ENCODE peak calls at places on chromosomes 16 and 17, in five cellular contexts. R is iPS DF 6.9; Z is pancreas; K is activated T-helper 1 cell treated with anti-CD3 and anti-CD28 coated beads, Interleukin-2, amount 50 U/mL, for 16 hours; S is astrocyte of the spinal cord. G is an unnamed sample.

GRCh38 chr16:65227041-65227835 is 105.4 kb upstream of the CDH11 start:
- DNase-seq in R (no peak), Z (no peak), K (no peak), S (no peak), G (no peak)

GRCh38 chr17:75450270-75450669 is 6.2 kb upstream of the TMEM94 start:
- DNase-seq in R (no peak), Z (no peak), K (no peak), S (no peak), G (no peak)

GRCh38 chr16:79402356-79402755 is 198.2 kb downstream of the MAF start:
- DNase-seq in R (no peak), Z (peak; percentile 38), K (no peak), S (no peak), G (no peak)

GRCh38 chr16:78988361-78988992 is 612.1 kb downstream of the MAF start:
- DNase-seq in R (no peak), Z (no peak), K (no peak), S (no peak), G (no peak)

GRCh38 chr16:82119405-82119804 is 50.6 kb downstream of the MPHOSPH6 start:
- DNase-seq in R (no peak), Z (no peak), K (no peak), S (no peak), G (no peak)

GRCh38 chr17:40921026-40921425 is 16.4 kb downstream of the KRT23 start:
- DNase-seq in R (no peak), Z (no peak), K (no peak), S (no peak), G (no peak)

GRCh38 chr17:19719365-19720209 is 3.2 kb upstream of the SLC47A2 start:
- DNase-seq in R (no peak), Z (peak; percentile 43), K (no peak), S (no peak), G (no peak)

GRCh38 chr16:919658-920631 is 50.8 kb downstream of the LMF1 start:
- DNase-seq in R (no peak), Z (peak; percentile 69), K (no peak), S (peak; percentile 45), G (no peak)

GRCh38 chr17:72102366-72102765 is 18.5 kb upstream of the SOX9 start:
- DNase-seq in R (no peak), Z (no peak), K (no peak), S (no peak), G (no peak)

GRCh38 chr16:51392651-51393187 is 241.6 kb upstream of the SALL1 start:
- DNase-seq in R (no peak), Z (no peak), K (no peak), S (peak; percentile 70), G (no peak)

GRCh38 chr17:2955931-2956582 is 107.3 kb downstream of the OR1D5 start:
- DNase-seq in R (no peak), Z (no peak), K (no peak), S (no peak), G (no peak)

GRCh38 chr16:1781758-1782407 is 488 bp downstream of the SPSB3 start:
- DNase-seq in R (no peak), Z (peak; percentile 85), K (peak; percentile 6), S (no peak), G (no peak)

GRCh38 chr16:72287646-72288045 is 115.7 kb upstream of the PMFBP1 start:
- DNase-seq in R (no peak), Z (no peak), K (no peak), S (no peak), G (no peak)

GRCh38 chr17:64459284-64459747 is 10.4 kb downstream of the MILR1 start:
- DNase-seq in R (no peak), Z (no peak), K (no peak), S (peak; percentile 61), G (no peak)

GRCh38 chr16:84833142-84833495 is 13.3 kb downstream of the CRISPLD2 start:
- DNase-seq in R (no peak), Z (no peak), K (no peak), S (no peak), G (no peak)

GRCh38 chr17:39999067-39999466 is 16.2 kb upstream of the CSF3 start:
- DNase-seq in R (no peak), Z (no peak), K (no peak), S (no peak), G (no peak)

GRCh38 chr16:2519711-2520080 is 475 bp upstream of the AMDHD2 start:
- DNase-seq in R (no peak), Z (peak; percentile 76), K (no peak), S (no peak), G (peak; percentile 39)

GRCh38 chr17:50931003-50931878 is 65.1 kb upstream of the TOB1 start:
- DNase-seq in R (no peak), Z (peak; percentile 94), K (peak; percentile 20), S (peak; percentile 86), G (no peak)

GRCh38 chr17:55674107-55674506 is 48.6 kb downstream of the TMEM100 start:
- DNase-seq in R (no peak), Z (no peak), K (no peak), S (no peak), G (no peak)

GRCh38 chr16:46866286-46866685 is 17.9 kb upstream of the GPT2 start:
- DNase-seq in R (no peak), Z (no peak), K (no peak), S (no peak), G (no peak)

GRCh38 chr17:27471321-27472269 is 15.3 kb downstream of the KSR1 start:
- DNase-seq in R (no peak), Z (no peak), K (peak; percentile 70), S (peak; percentile 31), G (peak; percentile 33)

GRCh38 chr17:2964028-2964356 is 99.4 kb downstream of the OR1D5 start:
- DNase-seq in R (no peak), Z (no peak), K (no peak), S (no peak), G (no peak)